ENCODE peak calls at places on chromosomes 16 and 17, in seven cellular contexts. Y is endodermal cell, W is WERI-Rb-1, I is A549, K is uterus, B is IMR-90, E is AG04450. O is an unnamed sample.

GRCh38 chr16:64950262-64950661 is 171.6 kb downstream of the CDH11 start:
- DNase-seq in B (no peak), W (peak), K (no peak), Y (peak), E (no peak), I (no peak), O (no peak)

GRCh38 chr16:30054451-30054850 is 11.1 kb upstream of the ALDOA start:
- DNase-seq in W (peak), Y (no peak), B (no peak), K (no peak), E (no peak), I (no peak), O (no peak)

GRCh38 chr16:57092786-57093301 is 461 bp downstream of the CPNE2 start:
- DNase-seq in B (no peak), I (no peak), Y (peak), W (peak), E (no peak), K (no peak), O (no peak)

GRCh38 chr17:20120835-20121234 is 111.7 kb downstream of the SPECC1 start:
- DNase-seq in E (no peak), K (no peak), Y (no peak), B (no peak), I (no peak), W (no peak), O (no peak)

GRCh38 chr17:44112284-44113280 is 10.9 kb downstream of the HDAC5 start:
- DNase-seq in W (no peak), B (no peak), K (no peak), E (no peak), Y (peak), I (no peak), O (no peak)

GRCh38 chr17:72334205-72334604 is 213.4 kb downstream of the SOX9 start:
- DNase-seq in I (peak), K (no peak), B (peak), Y (no peak), E (peak), W (no peak), O (no peak)

GRCh38 chr17:56596741-56597494 is 3.4 kb downstream of the NOG start:
- DNase-seq in B (no peak), W (peak), Y (peak), E (no peak), K (no peak), I (no peak), O (no peak)

GRCh38 chr16:24957887-24958286 is 57.3 kb downstream of the ARHGAP17 start:
- DNase-seq in I (no peak), K (no peak), E (no peak), Y (no peak), B (no peak), W (no peak), O (no peak)

GRCh38 chr17:75487351-75488070 is 27.8 kb downstream of the CASKIN2 start:
- DNase-seq in I (no peak), E (no peak), K (no peak), W (no peak), B (no peak), Y (peak), O (peak)

GRCh38 chr16:77823067-77823466 is 34.7 kb downstream of the VAT1L start:
- DNase-seq in W (no peak), E (no peak), K (no peak), I (no peak), Y (no peak), B (no peak), O (no peak)

DNA sequence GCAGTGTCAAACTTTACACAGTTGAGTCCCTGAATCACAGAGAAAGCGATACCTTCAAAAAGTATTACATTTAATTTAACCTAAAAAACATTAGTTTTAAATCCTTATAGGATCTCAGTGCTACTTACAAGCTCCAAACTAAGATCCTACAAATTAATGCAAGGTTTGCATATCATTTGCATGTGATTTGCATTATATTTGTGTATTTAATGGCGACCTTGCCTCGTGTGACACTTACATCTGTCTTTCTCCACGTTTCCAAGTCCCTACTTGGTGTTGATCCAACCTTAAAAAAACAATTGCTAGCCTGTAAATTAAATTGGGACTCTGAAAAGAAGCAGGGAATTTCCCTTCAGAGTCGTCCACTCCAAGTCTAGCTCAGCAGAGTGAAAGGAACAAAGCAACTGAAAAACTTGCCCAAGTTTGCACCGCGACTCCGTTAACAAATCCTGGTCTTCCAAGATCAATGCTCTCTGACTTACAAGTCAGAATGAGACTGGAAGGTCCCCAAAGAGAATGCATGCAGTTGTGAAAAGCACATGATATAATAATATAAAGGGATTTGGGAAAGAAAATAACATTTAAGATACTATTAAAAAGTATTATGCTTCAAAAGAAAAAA is 739 bp upstream of the FAM117A start:
- DNase-seq in B (no peak), Y (no peak), E (no peak), K (no peak), I (no peak), W (no peak), O (no peak)
- H3K4me3 ChIP-seq in B (peak), Y (peak), E (peak), K (peak), I (peak), W (peak), O (peak)

DNA sequence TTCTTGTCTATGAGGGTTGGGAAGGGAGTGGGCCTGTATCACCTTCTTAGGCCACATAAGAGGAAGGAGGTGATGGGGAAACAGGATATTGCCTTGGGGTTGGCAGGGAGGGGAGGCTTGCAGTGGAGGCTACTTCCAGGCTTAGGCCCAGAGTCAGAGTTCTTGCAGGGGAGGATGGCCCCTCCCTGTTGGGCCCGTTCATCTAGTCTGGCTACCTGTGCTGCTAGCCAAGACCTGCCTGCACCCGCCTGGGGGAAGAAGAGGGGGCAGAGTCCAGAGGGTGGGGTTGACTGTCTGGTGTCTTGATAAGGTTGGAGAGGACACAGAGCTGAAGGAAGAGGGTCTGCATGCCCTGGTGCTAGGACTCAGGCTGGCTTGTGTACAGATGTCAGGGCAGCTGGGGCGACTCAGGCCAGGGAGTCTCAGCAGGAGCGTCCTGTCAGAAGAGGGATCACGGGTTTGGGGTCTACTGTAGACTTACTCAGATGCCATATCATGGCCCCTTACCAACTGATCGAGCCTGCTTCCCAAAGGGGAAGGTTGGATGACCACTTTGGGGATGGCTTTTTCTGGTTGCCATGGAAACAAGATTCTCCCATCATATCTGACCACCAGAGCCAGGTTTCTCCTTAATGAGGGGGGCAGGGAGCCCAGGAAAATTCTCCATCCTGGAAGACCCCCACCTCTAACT is 5.3 kb downstream of the KDM6B start:
- DNase-seq in K (no peak), I (no peak), E (no peak), B (no peak), W (no peak), Y (peak), O (no peak)
- H3K27ac ChIP-seq in K (peak), I (peak), E (peak), B (peak), W (peak), Y (peak), O (peak)

GRCh38 chr16:10731790-10732189 is 11.9 kb upstream of the NUBP1 start:
- DNase-seq in I (no peak), E (no peak), B (no peak), W (no peak), Y (no peak), K (no peak), O (no peak)
- H3K4me3 ChIP-seq in I (no peak), E (no peak), B (no peak), W (no peak), Y (no peak), K (no peak), O (no peak)

GRCh38 chr16:10878644-10879498 is 1.9 kb downstream of the CIITA start:
- DNase-seq in I (no peak), E (no peak), K (peak), Y (peak), B (peak), W (no peak), O (peak)

GRCh38 chr16:10876799-10877341 is at the start of gene CIITA:
- DNase-seq in B (peak), Y (peak), W (no peak), I (no peak), K (peak), E (peak), O (peak)

GRCh38 chr16:10878328-10878643 is 1.3 kb downstream of the CIITA start:
- DNase-seq in E (no peak), W (no peak), I (no peak), K (no peak), Y (no peak), B (no peak), O (no peak)

GRCh38 chr16:10876305-10876704 is 697 bp upstream of the CIITA start:
- DNase-seq in Y (no peak), B (no peak), E (no peak), I (no peak), K (no peak), W (no peak), O (no peak)

GRCh38 chr16:10877472-10877946 is 507 bp downstream of the CIITA start:
- DNase-seq in W (no peak), I (no peak), K (no peak), Y (no peak), E (no peak), B (no peak), O (no peak)
- H3K27ac ChIP-seq in W (no peak), I (no peak), K (peak), Y (no peak), E (no peak), B (no peak), O (no peak)

GRCh38 chr17:38418693-38419507 is 9.4 kb upstream of the ARHGAP23 start:
- DNase-seq in E (no peak), Y (peak), I (no peak), B (no peak), W (peak), K (no peak), O (no peak)

GRCh38 chr17:38417210-38417951 is 10.9 kb upstream of the ARHGAP23 start:
- DNase-seq in E (no peak), I (no peak), K (no peak), Y (peak), W (no peak), B (no peak), O (no peak)

GRCh38 chr17:38418069-38418692 is 10.1 kb upstream of the ARHGAP23 start:
- DNase-seq in I (no peak), Y (no peak), W (no peak), K (no peak), E (no peak), B (no peak), O (no peak)

GRCh38 chr17:38416840-38417209 is 11.4 kb upstream of the ARHGAP23 start:
- DNase-seq in B (no peak), W (no peak), Y (no peak), E (no peak), I (no peak), K (no peak), O (no peak)

GRCh38 chr17:38415250-38416194 is 12.7 kb upstream of the ARHGAP23 start:
- DNase-seq in E (peak), K (no peak), B (peak), Y (peak), I (peak), W (peak), O (no peak)
- H3K4me3 ChIP-seq in E (peak), K (no peak), B (no peak), Y (no peak), I (peak), W (peak), O (no peak)

GRCh38 chr16:53414381-53414780 is 19.9 kb upstream of the RBL2 start:
- DNase-seq in Y (no peak), K (no peak), B (no peak), E (no peak), I (no peak), W (no peak), O (no peak)

GRCh38 chr16:53417011-53417410 is 17.3 kb upstream of the RBL2 start:
- DNase-seq in W (no peak), Y (no peak), B (peak), E (no peak), I (no peak), K (no peak), O (no peak)

GRCh38 chr16:53415504-53415903 is 18.8 kb upstream of the RBL2 start:
- DNase-seq in W (peak), I (peak), B (no peak), Y (peak), E (no peak), K (no peak), O (no peak)

GRCh38 chr16:53413864-53414263 is 20.4 kb upstream of the RBL2 start:
- DNase-seq in E (no peak), B (no peak), Y (no peak), I (no peak), W (no peak), K (no peak), O (no peak)

DNA sequence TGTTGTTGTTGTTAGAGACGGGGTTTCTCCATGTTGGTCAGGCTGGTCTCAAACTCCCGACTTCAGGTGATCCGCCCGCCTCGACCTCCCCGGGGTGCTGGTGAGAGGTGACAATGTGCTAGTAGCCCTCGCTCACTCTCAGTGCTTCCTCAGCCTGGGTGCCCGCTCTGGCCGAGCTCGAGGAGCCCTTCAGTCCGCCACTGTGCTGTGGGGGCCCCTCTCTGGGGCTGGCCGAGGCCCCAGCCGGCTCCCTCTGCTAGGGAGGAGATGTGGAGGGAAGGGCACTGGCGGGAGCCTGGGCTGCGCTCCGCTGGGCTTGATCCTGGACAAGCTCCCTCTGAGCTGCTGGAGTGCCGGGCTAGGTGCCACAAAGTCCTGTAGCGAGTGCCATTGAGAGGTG is 21.7 kb upstream of the RBL2 start:
- DNase-seq in E (no peak), K (no peak), I (no peak), W (no peak), Y (no peak), B (no peak), O (no peak)
- H3K27ac ChIP-seq in E (no peak), K (no peak), I (no peak), W (no peak), Y (no peak), B (no peak), O (no peak)

DNA sequence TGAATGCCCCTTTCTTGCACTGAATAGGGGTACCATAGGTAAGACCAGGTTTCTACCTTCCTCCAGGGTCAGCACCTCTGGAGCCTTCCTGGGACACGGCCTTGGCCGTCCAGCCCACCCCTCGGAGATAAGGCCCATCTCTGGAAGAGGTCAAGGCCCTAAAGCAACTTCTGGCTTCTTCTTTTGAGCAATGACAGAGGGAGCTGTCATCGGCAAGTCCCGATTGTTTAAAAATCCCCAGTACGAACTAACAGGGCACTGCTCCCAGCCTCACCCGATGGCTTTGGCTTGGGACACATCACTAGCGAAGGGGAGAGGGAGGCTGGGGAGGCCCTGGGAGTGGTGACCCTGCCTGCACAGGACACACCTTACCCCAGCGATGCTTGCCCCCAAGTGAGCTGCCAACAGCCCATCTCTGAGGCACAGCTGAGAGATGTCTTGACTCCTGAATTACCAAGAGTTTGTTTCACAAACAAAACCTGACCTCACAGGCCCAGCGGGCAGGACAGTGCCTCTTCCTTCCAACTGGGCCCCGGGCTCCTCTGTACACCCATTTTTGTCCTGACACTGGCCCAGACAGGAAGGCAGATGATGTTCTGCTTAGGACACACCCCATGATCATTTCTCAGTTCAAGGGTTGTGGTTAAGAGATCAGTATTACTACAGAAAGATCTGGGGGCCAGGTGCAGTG is 4.8 kb downstream of the SYNGR2 start:
- DNase-seq in W (no peak), I (no peak), K (peak), Y (no peak), B (no peak), E (no peak), O (no peak)
- H3K4me3 ChIP-seq in W (no peak), I (no peak), K (no peak), Y (no peak), B (no peak), E (no peak), O (no peak)

DNA sequence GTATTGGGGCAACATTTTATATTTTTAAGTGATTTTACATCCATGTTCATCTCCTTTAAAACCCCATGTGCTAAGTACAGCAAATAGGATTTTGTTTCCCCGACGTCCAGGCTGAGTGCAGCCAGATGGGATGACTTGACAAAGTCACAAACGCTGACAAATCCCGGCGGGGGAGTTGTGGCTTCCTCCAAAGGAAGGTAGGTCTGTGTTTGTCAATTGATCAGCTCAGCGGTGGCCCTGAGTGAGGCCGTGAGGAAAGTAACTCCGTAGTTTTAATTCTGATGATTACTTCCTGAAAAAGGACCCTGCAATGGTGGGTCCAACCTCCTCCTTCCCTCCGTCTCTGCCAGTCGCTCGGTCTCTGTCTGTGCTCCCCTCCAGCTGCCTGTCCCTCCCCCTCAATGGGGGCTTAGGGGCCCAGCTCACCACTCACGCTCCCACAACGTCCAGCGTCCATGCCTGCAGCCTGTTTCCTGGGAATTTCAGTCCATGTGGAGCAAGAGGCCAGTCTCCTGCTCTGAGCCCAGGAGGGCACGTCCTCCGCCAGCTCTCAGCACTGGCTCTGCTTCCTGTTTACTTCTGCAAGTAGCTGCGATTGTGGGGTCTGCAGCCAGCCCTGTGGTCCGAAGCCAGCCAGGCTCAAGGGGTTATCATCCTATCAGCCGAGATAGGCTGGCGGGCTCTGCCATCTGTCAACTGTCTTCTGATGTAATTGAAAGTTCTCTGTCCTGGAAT is 209.4 kb upstream of the FOXF1 start:
- DNase-seq in W (peak), Y (peak), E (no peak), K (no peak), B (peak), I (no peak), O (no peak)
- H3K27ac ChIP-seq in W (peak), Y (no peak), E (peak), K (no peak), B (peak), I (no peak), O (no peak)

O was measured in tibial artery.